ENCODE peak calls at places on chromosomes 13 and 19, in four cellular contexts. One of them, this sample, is unnamed.

GRCh38 chr13:94700536-94700935 is 11.8 kb downstream of the SOX21 start:
- DNase-seq in GM12878: no peak
- DNase-seq in HEK293T: no peak
- DNase-seq in HepG2: no peak
- DNase-seq in this sample: no peak

GRCh38 chr13:99626461-99627082 is 125.3 kb downstream of the TM9SF2 start:
- DNase-seq in GM12878: no peak
- DNase-seq in HEK293T: no peak
- DNase-seq in HepG2: no peak
- DNase-seq in this sample: no peak

GRCh38 chr19:55173717-55174409 is 6.2 kb downstream of the SYT5 start:
- DNase-seq in GM12878: no peak
- DNase-seq in HEK293T: peak
- DNase-seq in HepG2: peak
- DNase-seq in this sample: peak

GRCh38 chr19:43820098-43820860 is 6.8 kb upstream of the ZNF283 start:
- DNase-seq in GM12878: no peak
- DNase-seq in HEK293T: no peak
- DNase-seq in HepG2: no peak
- DNase-seq in this sample: no peak

GRCh38 chr13:35514801-35515502 is 38.5 kb upstream of the MAB21L1 start:
- DNase-seq in GM12878: no peak
- DNase-seq in HEK293T: no peak
- DNase-seq in HepG2: no peak
- DNase-seq in this sample: no peak

GRCh38 chr13:33446821-33447481 is 161.4 kb upstream of the STARD13 start:
- DNase-seq in GM12878: no peak
- DNase-seq in HEK293T: no peak
- DNase-seq in HepG2: no peak
- DNase-seq in this sample: no peak

GRCh38 chr13:36431204-36432105 is 840 bp upstream of the CCNA1 start:
- DNase-seq in GM12878: no peak
- DNase-seq in HEK293T: peak
- DNase-seq in HepG2: no peak
- DNase-seq in this sample: no peak

GRCh38 chr19:10517760-10518443 is 655 bp upstream of the S1PR5 start:
- DNase-seq in GM12878: no peak
- DNase-seq in HEK293T: peak
- DNase-seq in HepG2: no peak
- DNase-seq in this sample: peak

GRCh38 chr13:40381935-40382764 is 284.3 kb downstream of the FOXO1 start:
- DNase-seq in GM12878: no peak
- DNase-seq in HEK293T: no peak
- DNase-seq in HepG2: no peak
- DNase-seq in this sample: no peak

GRCh38 chr13:34967851-34968562 is 25.9 kb downstream of the NBEA start:
- DNase-seq in GM12878: no peak
- DNase-seq in HEK293T: no peak
- DNase-seq in HepG2: no peak
- DNase-seq in this sample: no peak

GRCh38 chr19:16024266-16025107 is 51.8 kb upstream of the TPM4 start:
- DNase-seq in GM12878: no peak
- DNase-seq in HEK293T: no peak
- DNase-seq in HepG2: no peak
- DNase-seq in this sample: no peak

GRCh38 chr19:58227964-58228583 is 640 bp upstream of the ZNF544 start:
- DNase-seq in GM12878: no peak
- DNase-seq in HEK293T: no peak
- DNase-seq in HepG2: no peak
- DNase-seq in this sample: peak

GRCh38 chr19:47188507-47189033 is 42.4 kb downstream of the BBC3 start:
- DNase-seq in GM12878: no peak
- DNase-seq in HEK293T: no peak
- DNase-seq in HepG2: no peak
- DNase-seq in this sample: no peak

GRCh38 chr19:1168877-1169791 is 4.9 kb downstream of the SBNO2 start:
- DNase-seq in GM12878: no peak
- DNase-seq in HEK293T: no peak
- DNase-seq in HepG2: peak
- DNase-seq in this sample: no peak

GRCh38 chr13:72839831-72840426 is 58.0 kb downstream of the PIBF1 start:
- DNase-seq in GM12878: peak
- DNase-seq in HEK293T: peak
- DNase-seq in HepG2: peak
- DNase-seq in this sample: peak

GRCh38 chr19:44738603-44739585 is 9.6 kb upstream of the BCL3 start:
- DNase-seq in GM12878: no peak
- DNase-seq in HEK293T: no peak
- DNase-seq in HepG2: peak
- DNase-seq in this sample: peak

GRCh38 chr19:16293133-16294085 is 31.2 kb upstream of the KLF2 start:
- DNase-seq in GM12878: no peak
- DNase-seq in HEK293T: no peak
- DNase-seq in HepG2: no peak
- DNase-seq in this sample: peak

GRCh38 chr13:80083516-80084085 is 257.3 kb downstream of the SPRY2 start:
- DNase-seq in GM12878: no peak
- DNase-seq in HEK293T: no peak
- DNase-seq in HepG2: no peak
- DNase-seq in this sample: no peak

GRCh38 chr19:6362351-6362801 is 1.0 kb downstream of the CLPP start:
- DNase-seq in GM12878: no peak
- DNase-seq in HEK293T: no peak
- DNase-seq in HepG2: no peak
- DNase-seq in this sample: no peak

GRCh38 chr19:11152318-11153062 is 3.1 kb downstream of the SPC24 start:
- DNase-seq in GM12878: no peak
- DNase-seq in HEK293T: no peak
- DNase-seq in HepG2: no peak
- DNase-seq in this sample: no peak

GRCh38 chr13:72122661-72123060 is 255.7 kb upstream of the DACH1 start:
- DNase-seq in GM12878: no peak
- DNase-seq in HEK293T: no peak
- DNase-seq in HepG2: no peak
- DNase-seq in this sample: no peak

DNA sequence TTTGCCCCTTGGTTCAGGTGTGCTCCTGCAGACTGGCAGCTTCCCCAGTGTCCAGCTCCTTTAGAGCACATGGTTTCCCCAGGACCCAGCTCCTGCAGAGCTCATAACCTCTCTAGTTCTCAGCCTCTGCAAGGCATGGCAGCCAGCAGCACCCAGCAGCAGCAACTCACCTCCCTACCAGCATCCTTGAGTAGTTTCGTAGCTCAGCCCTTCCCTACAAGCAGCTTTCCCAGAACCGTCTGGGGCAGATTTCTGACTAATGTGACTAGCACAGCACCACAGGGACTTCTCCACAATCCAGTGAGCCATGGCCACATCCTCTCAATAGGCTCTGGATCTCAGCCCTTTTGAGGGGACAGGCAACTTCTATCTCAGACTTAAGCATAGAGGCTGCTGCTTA is 14.1 kb upstream of the METTL21C start:
- DNase-seq in GM12878: no peak
- DNase-seq in HEK293T: no peak
- DNase-seq in HepG2: no peak
- DNase-seq in this sample: no peak
- TF ChIP-seq SP1 in GM12878: no peak
- TF ChIP-seq SP1 in HEK293T: no peak
- TF ChIP-seq SP1 in HepG2: no peak
- TF ChIP-seq SP1 in this sample: no peak

DNA sequence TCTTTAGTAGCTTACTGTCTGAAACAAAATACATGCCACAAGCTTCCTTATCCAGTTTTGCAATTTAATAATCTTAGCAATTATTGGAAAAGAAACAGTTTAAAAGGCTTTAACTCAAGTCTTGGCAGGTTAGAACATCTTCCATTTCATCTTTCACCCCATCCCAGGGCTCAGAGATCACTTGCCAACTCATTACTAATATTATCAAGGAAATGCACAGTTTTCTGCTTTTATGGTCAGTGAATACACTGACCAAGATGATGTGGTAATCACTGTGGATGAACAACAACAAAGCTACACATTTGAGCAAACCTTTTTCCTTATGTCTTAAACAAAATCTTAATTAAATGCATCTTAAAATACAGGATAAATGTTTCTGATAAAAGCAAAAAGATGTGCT is 48.0 kb upstream of the ITM2B start:
- DNase-seq in GM12878: no peak
- DNase-seq in HEK293T: no peak
- DNase-seq in HepG2: no peak
- DNase-seq in this sample: no peak
- TF ChIP-seq FOXM1 in GM12878: no peak
- TF ChIP-seq FOXM1 in HEK293T: no peak
- TF ChIP-seq FOXM1 in HepG2: no peak
- TF ChIP-seq FOXM1 in this sample: no peak

GRCh38 chr19:12596485-12596884 is 14.1 kb downstream of the ZNF490 start:
- DNase-seq in GM12878: no peak
- DNase-seq in HEK293T: no peak
- DNase-seq in HepG2: no peak
- DNase-seq in this sample: no peak

GRCh38 chr19:12597594-12597993 is 13.0 kb downstream of the ZNF490 start:
- DNase-seq in GM12878: no peak
- DNase-seq in HEK293T: no peak
- DNase-seq in HepG2: no peak
- DNase-seq in this sample: no peak

GRCh38 chr19:12596927-12597548 is 13.6 kb downstream of the ZNF490 start:
- DNase-seq in GM12878: no peak
- DNase-seq in HEK293T: no peak
- DNase-seq in HepG2: no peak
- DNase-seq in this sample: no peak
- TF ChIP-seq SP1 in GM12878: no peak
- TF ChIP-seq SP1 in HEK293T: no peak
- TF ChIP-seq SP1 in HepG2: no peak
- TF ChIP-seq SP1 in this sample: no peak

DNA sequence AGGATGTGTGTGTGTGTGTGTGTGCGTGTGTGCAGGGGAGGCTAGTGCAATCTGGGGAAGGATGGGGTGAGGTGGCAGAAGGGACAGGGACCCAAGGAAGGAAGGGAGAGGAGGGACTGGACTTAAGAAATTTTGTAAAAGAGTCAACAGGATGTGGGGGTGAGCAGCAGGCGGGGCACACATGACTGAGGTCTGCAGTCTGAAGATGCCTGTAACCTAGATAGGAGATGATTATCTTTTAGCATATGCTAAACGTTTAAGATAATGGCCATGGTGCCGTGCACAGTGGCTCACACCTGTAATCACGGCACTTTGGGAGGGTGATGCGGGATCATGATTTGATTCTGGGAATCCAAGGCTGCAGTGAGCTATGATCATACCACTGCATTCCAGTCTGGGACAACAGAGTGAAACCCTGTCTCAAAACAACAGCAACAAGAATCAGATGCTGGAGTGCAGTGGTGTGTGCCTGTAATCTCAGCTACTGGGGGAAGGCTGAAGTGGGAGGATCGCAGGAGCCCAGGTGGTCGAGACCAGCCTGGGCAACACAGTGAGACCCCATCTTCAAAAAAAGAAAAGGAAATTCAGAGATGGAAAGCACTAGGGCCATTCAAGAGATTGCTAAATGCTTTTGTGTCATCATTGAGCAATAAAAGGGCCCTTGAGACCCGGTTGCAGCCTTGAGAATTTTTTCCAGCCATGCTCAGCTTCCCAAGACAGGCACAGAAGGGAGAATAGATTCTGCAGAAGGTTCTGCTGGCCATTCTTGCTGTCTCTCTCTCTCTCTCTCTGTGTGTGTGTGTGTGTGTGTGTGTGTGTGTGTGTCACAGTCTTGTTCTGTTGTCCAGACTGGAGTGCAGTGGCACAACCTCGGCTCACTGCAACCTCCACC is 3.8 kb upstream of the ZNF414 start:
- DNase-seq in GM12878: no peak
- DNase-seq in HEK293T: no peak
- DNase-seq in HepG2: no peak
- DNase-seq in this sample: no peak
- TF ChIP-seq FOXM1 in GM12878: no peak
- TF ChIP-seq FOXM1 in HEK293T: no peak
- TF ChIP-seq FOXM1 in HepG2: no peak
- TF ChIP-seq FOXM1 in this sample: no peak

GRCh38 chr13:23319915-23320224 is 113.6 kb downstream of the SACS start:
- DNase-seq in GM12878: no peak
- DNase-seq in HEK293T: no peak
- DNase-seq in HepG2: no peak
- DNase-seq in this sample: no peak

GRCh38 chr13:23320926-23321533 is 112.5 kb downstream of the SACS start:
- DNase-seq in GM12878: no peak
- DNase-seq in HEK293T: no peak
- DNase-seq in HepG2: no peak
- DNase-seq in this sample: no peak

GRCh38 chr13:23322353-23323336 is 110.9 kb downstream of the SACS start:
- DNase-seq in GM12878: no peak
- DNase-seq in HEK293T: no peak
- DNase-seq in HepG2: no peak
- DNase-seq in this sample: no peak

GRCh38 chr13:23323946-23324709 is 109.4 kb downstream of the SACS start:
- DNase-seq in GM12878: no peak
- DNase-seq in HEK293T: no peak
- DNase-seq in HepG2: no peak
- DNase-seq in this sample: no peak

DNA sequence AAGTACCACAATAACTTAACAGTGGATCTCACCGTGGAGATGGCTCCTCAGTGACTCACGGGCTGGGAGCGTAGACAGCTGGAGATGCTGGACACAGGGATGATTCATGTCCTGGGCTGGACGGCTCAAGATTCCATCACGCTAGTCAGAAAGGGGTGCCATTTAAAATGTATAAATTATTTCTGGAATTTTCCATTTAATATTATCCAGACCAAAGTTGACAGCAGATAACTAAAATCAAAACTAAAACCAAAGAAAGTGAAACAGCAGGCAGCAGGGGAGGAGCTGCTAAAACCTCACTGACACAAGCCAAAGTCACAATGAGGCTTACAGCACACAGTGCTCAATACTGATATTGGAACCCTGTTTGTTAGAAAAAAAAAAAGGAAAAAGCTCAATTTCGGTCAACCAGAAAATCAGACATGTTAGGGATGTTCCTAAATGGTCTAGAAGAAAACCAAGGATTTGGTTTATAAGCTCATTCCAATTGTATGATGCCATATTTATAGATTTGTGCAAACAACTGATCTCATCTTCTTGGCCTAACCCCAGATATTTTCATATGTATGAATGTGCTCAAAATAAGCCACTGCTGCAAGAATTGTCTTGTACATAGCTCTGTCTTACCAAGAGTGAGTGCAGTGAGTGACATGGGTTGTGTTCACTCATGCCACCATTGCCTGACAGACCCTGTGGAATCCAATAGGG is 111.8 kb downstream of the SACS start:
- DNase-seq in GM12878: peak
- DNase-seq in HEK293T: no peak
- DNase-seq in HepG2: peak
- DNase-seq in this sample: no peak
- TF ChIP-seq SP1 in GM12878: no peak
- TF ChIP-seq SP1 in HEK293T: no peak
- TF ChIP-seq SP1 in HepG2: no peak
- TF ChIP-seq SP1 in this sample: no peak

This sample was measured in K562.